ENCODE peak calls at places on chromosomes 13 and 19, in ten cellular contexts. One of them, this sample, is unnamed.

GRCh38 chr19:17390665-17391370 is 3.2 kb downstream of the CCDC194 start:
- DNase-seq in sigmoid colon: peak
- DNase-seq in vagina: no peak
- DNase-seq in stomach: peak
- DNase-seq in heart left ventricle: peak
- DNase-seq in IMR-90: peak
- DNase-seq in uterus: peak
- DNase-seq in transverse colon: peak
- DNase-seq in tibial nerve: peak
- DNase-seq in adrenal gland: peak
- DNase-seq in this sample: peak

GRCh38 chr13:75443356-75443958 is 38.5 kb downstream of the TBC1D4 start:
- DNase-seq in sigmoid colon: no peak
- DNase-seq in vagina: no peak
- DNase-seq in stomach: no peak
- DNase-seq in heart left ventricle: no peak
- DNase-seq in IMR-90: no peak
- DNase-seq in uterus: no peak
- DNase-seq in transverse colon: no peak
- DNase-seq in tibial nerve: no peak
- DNase-seq in adrenal gland: no peak
- DNase-seq in this sample: no peak

GRCh38 chr13:35727881-35728280 is 251.4 kb upstream of the MAB21L1 start:
- DNase-seq in sigmoid colon: no peak
- DNase-seq in vagina: no peak
- DNase-seq in stomach: no peak
- DNase-seq in heart left ventricle: no peak
- DNase-seq in IMR-90: no peak
- DNase-seq in uterus: no peak
- DNase-seq in transverse colon: no peak
- DNase-seq in tibial nerve: no peak
- DNase-seq in adrenal gland: no peak
- DNase-seq in this sample: no peak

GRCh38 chr19:37990362-37990761 is 83.4 kb downstream of the SIPA1L3 start:
- DNase-seq in sigmoid colon: no peak
- DNase-seq in vagina: no peak
- DNase-seq in stomach: no peak
- DNase-seq in heart left ventricle: no peak
- DNase-seq in IMR-90: no peak
- DNase-seq in uterus: no peak
- DNase-seq in transverse colon: no peak
- DNase-seq in tibial nerve: no peak
- DNase-seq in adrenal gland: no peak
- DNase-seq in this sample: no peak

GRCh38 chr13:109644956-109645355 is 141.4 kb downstream of the IRS2 start:
- DNase-seq in sigmoid colon: no peak
- DNase-seq in vagina: no peak
- DNase-seq in stomach: no peak
- DNase-seq in heart left ventricle: no peak
- DNase-seq in IMR-90: no peak
- DNase-seq in uterus: no peak
- DNase-seq in transverse colon: no peak
- DNase-seq in tibial nerve: no peak
- DNase-seq in adrenal gland: no peak
- DNase-seq in this sample: no peak

GRCh38 chr13:106471957-106472543 is 63.4 kb downstream of the EFNB2 start:
- DNase-seq in sigmoid colon: peak
- DNase-seq in vagina: no peak
- DNase-seq in stomach: peak
- DNase-seq in heart left ventricle: peak
- DNase-seq in IMR-90: peak
- DNase-seq in uterus: peak
- DNase-seq in transverse colon: peak
- DNase-seq in tibial nerve: no peak
- DNase-seq in adrenal gland: peak
- DNase-seq in this sample: peak

GRCh38 chr13:101455863-101456262 is 3.4 kb downstream of the ITGBL1 start:
- DNase-seq in sigmoid colon: no peak
- DNase-seq in vagina: no peak
- DNase-seq in stomach: no peak
- DNase-seq in heart left ventricle: no peak
- DNase-seq in IMR-90: peak
- DNase-seq in uterus: no peak
- DNase-seq in transverse colon: no peak
- DNase-seq in tibial nerve: no peak
- DNase-seq in adrenal gland: no peak
- DNase-seq in this sample: no peak

GRCh38 chr13:110017379-110017778 is 231.0 kb upstream of the IRS2 start:
- DNase-seq in sigmoid colon: no peak
- DNase-seq in vagina: no peak
- DNase-seq in stomach: no peak
- DNase-seq in heart left ventricle: no peak
- DNase-seq in IMR-90: peak
- DNase-seq in uterus: no peak
- DNase-seq in transverse colon: no peak
- DNase-seq in tibial nerve: no peak
- DNase-seq in adrenal gland: no peak
- DNase-seq in this sample: no peak

GRCh38 chr13:31310781-31311180 is 111.0 kb downstream of the B3GLCT start:
- DNase-seq in sigmoid colon: no peak
- DNase-seq in vagina: no peak
- DNase-seq in stomach: no peak
- DNase-seq in heart left ventricle: peak
- DNase-seq in IMR-90: peak
- DNase-seq in uterus: no peak
- DNase-seq in transverse colon: no peak
- DNase-seq in tibial nerve: no peak
- DNase-seq in adrenal gland: no peak
- DNase-seq in this sample: no peak

GRCh38 chr13:38180100-38180499 is 169.6 kb upstream of the UFM1 start:
- DNase-seq in sigmoid colon: no peak
- DNase-seq in vagina: no peak
- DNase-seq in stomach: no peak
- DNase-seq in heart left ventricle: no peak
- DNase-seq in IMR-90: peak
- DNase-seq in uterus: no peak
- DNase-seq in transverse colon: no peak
- DNase-seq in tibial nerve: no peak
- DNase-seq in adrenal gland: no peak
- DNase-seq in this sample: no peak

GRCh38 chr19:35986664-35987570 is 8.1 kb upstream of the SDHAF1 start:
- DNase-seq in sigmoid colon: no peak
- DNase-seq in vagina: no peak
- DNase-seq in stomach: no peak
- DNase-seq in heart left ventricle: no peak
- DNase-seq in IMR-90: no peak
- DNase-seq in uterus: no peak
- DNase-seq in transverse colon: peak
- DNase-seq in tibial nerve: no peak
- DNase-seq in adrenal gland: no peak
- DNase-seq in this sample: peak

GRCh38 chr19:45102481-45102880 is 9.5 kb downstream of the PPP1R37 start:
- DNase-seq in sigmoid colon: no peak
- DNase-seq in vagina: no peak
- DNase-seq in stomach: no peak
- DNase-seq in heart left ventricle: no peak
- DNase-seq in IMR-90: no peak
- DNase-seq in uterus: no peak
- DNase-seq in transverse colon: no peak
- DNase-seq in tibial nerve: no peak
- DNase-seq in adrenal gland: no peak
- DNase-seq in this sample: no peak

GRCh38 chr19:43425567-43426392 is 11.1 kb downstream of the TEX101 start:
- DNase-seq in sigmoid colon: peak
- DNase-seq in vagina: no peak
- DNase-seq in stomach: peak
- DNase-seq in heart left ventricle: no peak
- DNase-seq in IMR-90: peak
- DNase-seq in uterus: no peak
- DNase-seq in transverse colon: peak
- DNase-seq in tibial nerve: no peak
- DNase-seq in adrenal gland: no peak
- DNase-seq in this sample: no peak

GRCh38 chr19:33143897-33144405 is 12.0 kb downstream of the WDR88 start:
- DNase-seq in sigmoid colon: peak
- DNase-seq in vagina: no peak
- DNase-seq in stomach: peak
- DNase-seq in heart left ventricle: peak
- DNase-seq in IMR-90: peak
- DNase-seq in uterus: peak
- DNase-seq in transverse colon: peak
- DNase-seq in tibial nerve: peak
- DNase-seq in adrenal gland: peak
- DNase-seq in this sample: peak

GRCh38 chr13:21895769-21896168 is 224.9 kb downstream of the FGF9 start:
- DNase-seq in sigmoid colon: no peak
- DNase-seq in vagina: no peak
- DNase-seq in stomach: no peak
- DNase-seq in heart left ventricle: no peak
- DNase-seq in IMR-90: no peak
- DNase-seq in uterus: no peak
- DNase-seq in transverse colon: peak
- DNase-seq in tibial nerve: no peak
- DNase-seq in adrenal gland: no peak
- DNase-seq in this sample: peak

DNA sequence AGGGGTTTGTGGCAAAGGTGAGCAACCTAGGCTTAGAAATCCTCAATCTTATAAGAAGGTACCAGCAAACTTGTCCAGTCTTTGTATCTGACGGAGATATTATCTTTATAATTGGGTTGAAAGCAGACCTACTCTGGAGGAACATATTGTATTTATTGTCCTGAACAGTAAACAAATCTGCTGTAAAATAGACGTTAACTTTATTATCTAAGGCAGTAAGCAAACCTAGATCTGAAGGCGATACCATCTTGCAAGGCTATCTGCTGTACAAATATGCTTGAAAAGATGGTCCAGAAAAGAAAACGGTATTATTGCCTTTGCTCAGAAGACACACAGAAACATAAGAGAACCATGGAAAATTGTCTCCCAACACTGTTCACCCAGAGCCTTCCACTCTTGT is 3.8 kb upstream of the KLK2 start:
- DNase-seq in sigmoid colon: no peak
- DNase-seq in vagina: no peak
- DNase-seq in stomach: no peak
- DNase-seq in heart left ventricle: no peak
- DNase-seq in IMR-90: no peak
- DNase-seq in uterus: no peak
- DNase-seq in transverse colon: no peak
- DNase-seq in tibial nerve: no peak
- DNase-seq in adrenal gland: no peak
- DNase-seq in this sample: no peak
- TF ChIP-seq CTCF in sigmoid colon: no peak
- TF ChIP-seq CTCF in vagina: no peak
- TF ChIP-seq CTCF in stomach: no peak
- TF ChIP-seq CTCF in heart left ventricle: no peak
- TF ChIP-seq CTCF in IMR-90: no peak
- TF ChIP-seq CTCF in uterus: no peak
- TF ChIP-seq CTCF in transverse colon: no peak
- TF ChIP-seq CTCF in tibial nerve: no peak
- TF ChIP-seq CTCF in adrenal gland: no peak
- TF ChIP-seq CTCF in this sample: no peak

DNA sequence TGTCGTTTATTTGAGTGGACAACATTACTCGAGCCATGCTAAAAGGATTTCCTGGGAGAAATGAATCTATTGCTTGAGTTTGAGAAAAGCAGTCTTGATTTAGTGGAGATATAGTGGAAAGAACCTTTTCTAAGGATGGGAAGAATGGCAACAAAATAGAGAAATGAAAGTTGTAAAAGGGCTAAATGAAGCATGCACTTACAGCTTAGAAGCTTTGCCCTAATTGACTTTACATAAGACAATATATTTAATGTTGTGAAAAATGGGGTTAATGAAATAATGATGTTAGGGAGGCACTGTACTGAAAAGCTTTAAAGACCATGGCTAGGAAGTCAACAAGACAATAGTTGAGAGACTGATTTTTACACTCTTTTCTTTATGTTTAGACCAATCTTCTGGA is 35.4 kb downstream of the SLC10A2 start:
- DNase-seq in sigmoid colon: no peak
- DNase-seq in vagina: no peak
- DNase-seq in stomach: no peak
- DNase-seq in heart left ventricle: no peak
- DNase-seq in IMR-90: no peak
- DNase-seq in uterus: no peak
- DNase-seq in transverse colon: no peak
- DNase-seq in tibial nerve: no peak
- DNase-seq in adrenal gland: no peak
- DNase-seq in this sample: no peak
- TF ChIP-seq POLR2A in sigmoid colon: no peak
- TF ChIP-seq POLR2A in vagina: no peak
- TF ChIP-seq POLR2A in stomach: no peak
- TF ChIP-seq POLR2A in heart left ventricle: no peak
- TF ChIP-seq POLR2A in IMR-90: no peak
- TF ChIP-seq POLR2A in uterus: no peak
- TF ChIP-seq POLR2A in transverse colon: no peak
- TF ChIP-seq POLR2A in tibial nerve: no peak
- TF ChIP-seq POLR2A in adrenal gland: no peak
- TF ChIP-seq POLR2A in this sample: no peak

GRCh38 chr19:19445911-19446361 is 40.5 kb downstream of the GATAD2A start:
- DNase-seq in sigmoid colon: no peak
- DNase-seq in vagina: no peak
- DNase-seq in stomach: no peak
- DNase-seq in heart left ventricle: no peak
- DNase-seq in IMR-90: peak
- DNase-seq in uterus: no peak
- DNase-seq in transverse colon: no peak
- DNase-seq in tibial nerve: no peak
- DNase-seq in adrenal gland: no peak
- DNase-seq in this sample: peak
- TF ChIP-seq CTCF in sigmoid colon: no peak
- TF ChIP-seq CTCF in vagina: no peak
- TF ChIP-seq CTCF in stomach: no peak
- TF ChIP-seq CTCF in heart left ventricle: no peak
- TF ChIP-seq CTCF in IMR-90: no peak
- TF ChIP-seq CTCF in uterus: no peak
- TF ChIP-seq CTCF in transverse colon: no peak
- TF ChIP-seq CTCF in tibial nerve: no peak
- TF ChIP-seq CTCF in adrenal gland: no peak
- TF ChIP-seq CTCF in this sample: no peak

DNA sequence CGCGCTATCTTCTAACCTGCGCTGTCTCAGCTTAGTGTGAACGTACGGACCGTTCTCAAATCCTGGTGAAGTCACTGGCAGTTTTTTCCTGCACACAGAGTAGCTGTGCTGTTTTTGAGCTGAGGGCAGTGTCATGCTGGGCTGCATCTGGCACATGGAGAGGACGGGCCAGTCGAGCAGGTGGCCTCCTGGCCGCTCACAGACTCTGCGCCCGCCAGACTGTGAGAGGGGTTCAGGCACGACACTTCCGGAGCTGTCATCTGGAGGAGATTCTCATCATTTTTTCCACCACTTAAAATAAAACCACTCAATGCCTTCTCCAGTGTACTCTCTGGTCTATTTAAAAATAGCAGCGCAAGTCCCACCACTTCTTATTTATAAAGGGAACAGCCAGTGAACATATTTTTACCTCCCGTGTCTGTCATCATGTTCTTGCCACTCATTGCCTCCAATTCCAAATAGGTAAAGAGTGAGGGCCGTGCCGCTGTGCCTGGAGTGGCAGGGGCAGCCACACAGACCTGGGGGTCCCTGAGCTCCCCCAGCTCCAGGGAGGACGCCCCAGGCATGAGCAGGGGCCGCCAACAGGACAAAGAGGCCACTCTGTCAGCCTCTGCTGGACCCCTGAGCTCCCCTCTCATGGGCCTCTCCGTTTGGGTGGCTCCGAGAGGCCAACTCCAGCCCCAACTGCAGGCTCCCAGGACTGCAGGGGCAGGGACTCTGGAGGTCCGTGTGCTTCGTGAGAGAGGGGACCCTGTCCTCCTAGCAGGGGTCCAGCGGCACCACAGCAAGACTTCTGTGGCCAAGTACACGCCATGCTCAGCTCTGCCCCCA is 36.9 kb upstream of the GRTP1 start:
- DNase-seq in sigmoid colon: peak
- DNase-seq in vagina: no peak
- DNase-seq in stomach: no peak
- DNase-seq in heart left ventricle: peak
- DNase-seq in IMR-90: no peak
- DNase-seq in uterus: no peak
- DNase-seq in transverse colon: no peak
- DNase-seq in tibial nerve: no peak
- DNase-seq in adrenal gland: no peak
- DNase-seq in this sample: no peak
- TF ChIP-seq POLR2A in sigmoid colon: no peak
- TF ChIP-seq POLR2A in vagina: no peak
- TF ChIP-seq POLR2A in stomach: no peak
- TF ChIP-seq POLR2A in heart left ventricle: peak
- TF ChIP-seq POLR2A in IMR-90: no peak
- TF ChIP-seq POLR2A in uterus: no peak
- TF ChIP-seq POLR2A in transverse colon: no peak
- TF ChIP-seq POLR2A in tibial nerve: no peak
- TF ChIP-seq POLR2A in adrenal gland: no peak
- TF ChIP-seq POLR2A in this sample: no peak

This sample was measured in Peyer's patch.